ENCODE peak calls at places on chromosomes 16 and 17, in ten cellular contexts. M is NCI-H2081 treated with DMSO at 0.1 percent for 48 hours; C is aorta; H is naive thymus-derived CD4-positive, alpha-beta T cell; S is adipocyte; F is NCI-H1436; K is breast epithelium; G is left ventricle myocardium superior; V is NCI-H748 treated with DMSO at 0.1 percent for 48 hours; A is NCI-H1092. W is an unnamed sample.

GRCh38 chr17:7862692-7863437 is 5.1 kb downstream of the CYB5D1 start:
- DNase-seq in G (no peak), M (no peak), V (peak; percentile 39), H (no peak), C (no peak), S (peak; percentile 83), A (peak; percentile 40), F (peak; percentile 22), K (peak; percentile 45), W (peak; percentile 8)

GRCh38 chr17:82598256-82599011 is 49.8 kb downstream of the WDR45B start:
- DNase-seq in S (no peak), A (no peak), C (no peak), K (no peak), M (no peak), F (no peak), H (no peak), G (peak; percentile 28), V (no peak), W (no peak)

GRCh38 chr16:24610421-24610765 is 71.0 kb downstream of the RBBP6 start:
- DNase-seq in C (peak; percentile 78), K (no peak), H (no peak), M (no peak), F (peak; percentile 4), A (peak; percentile 20), S (no peak), V (no peak), G (peak; percentile 57), W (no peak)

GRCh38 chr16:67562918-67563707 is 787 bp downstream of the CTCF start:
- DNase-seq in S (peak; percentile 80), V (no peak), F (peak; percentile 30), M (no peak), C (peak; percentile 90), K (peak; percentile 43), H (peak; percentile 67), G (peak; percentile 80), A (peak; percentile 45), W (no peak)

GRCh38 chr16:1863681-1864460 is 8.1 kb downstream of the MEIOB start:
- DNase-seq in G (no peak), C (peak; percentile 16), H (no peak), A (no peak), S (peak; percentile 78), K (no peak), M (no peak), F (peak; percentile 50), V (no peak), W (no peak)

GRCh38 chr16:27568077-27568476 is 18.1 kb downstream of the KATNIP start:
- DNase-seq in A (no peak), S (no peak), C (no peak), H (no peak), G (no peak), M (no peak), V (no peak), K (no peak), F (no peak), W (no peak)

GRCh38 chr17:34556384-34556783 is 23.0 kb upstream of the TMEM132E start:
- DNase-seq in S (no peak), F (no peak), G (no peak), K (no peak), V (no peak), C (no peak), H (no peak), M (no peak), A (no peak), W (no peak)

GRCh38 chr17:35804658-35805192 is 4.6 kb upstream of the TAF15 start:
- DNase-seq in S (peak; percentile 98), F (peak; percentile 84), V (peak; percentile 52), H (peak; percentile 38), G (no peak), A (peak; percentile 79), C (no peak), M (peak; percentile 51), K (no peak), W (peak; percentile 56)

GRCh38 chr16:57592591-57593003 is 35.8 kb upstream of the ADGRG1 start:
- DNase-seq in V (no peak), M (no peak), K (no peak), C (peak; percentile 55), H (peak; percentile 66), A (no peak), G (peak; percentile 44), S (no peak), F (no peak), W (no peak)

GRCh38 chr16:18784917-18785623 is 5.1 kb downstream of the RPS15A start:
- DNase-seq in S (no peak), G (no peak), H (no peak), K (no peak), A (no peak), M (no peak), V (no peak), C (no peak), F (no peak), W (no peak)

GRCh38 chr16:81532491-81533174 is 88.0 kb downstream of the CMIP start:
- DNase-seq in V (no peak), K (no peak), M (no peak), H (no peak), A (no peak), C (peak; percentile 53), S (no peak), G (no peak), F (no peak), W (no peak)

GRCh38 chr16:78957328-78958100 is 643.0 kb downstream of the MAF start:
- DNase-seq in M (no peak), S (no peak), K (no peak), H (no peak), V (no peak), G (no peak), A (no peak), C (no peak), F (no peak), W (no peak)

GRCh38 chr17:40724656-40725055 is 21.1 kb upstream of the KRT24 start:
- DNase-seq in H (no peak), C (no peak), M (no peak), F (no peak), V (no peak), S (no peak), A (no peak), G (no peak), K (no peak), W (no peak)

W was measured in NCI-H774.